ENCODE peak calls at places on chromosomes 4 and X, in four cellular contexts. B, V, F and T are unnamed samples.

GRCh38 chr4:106034205-106034604 is 138.9 kb downstream of the NPNT start:
- DNase-seq in B (no peak), V (no peak), F (no peak), T (peak; percentile 65)

GRCh38 chr4:173538148-173538902 is 8.3 kb upstream of the HAND2 start:
- DNase-seq in B (peak; percentile 54), V (no peak), F (peak; percentile 58), T (no peak)

GRCh38 chr4:137703225-137703624 is 170.9 kb upstream of the PCDH18 start:
- DNase-seq in B (peak; percentile 11), V (no peak), F (no peak), T (no peak)

GRCh38 chr4:88690355-88690754 is 7.3 kb downstream of the NAP1L5 start:
- DNase-seq in B (no peak), V (no peak), F (no peak), T (no peak)

GRCh38 chr4:33709247-33709646 is 2535.1 kb downstream of the ARAP2 start:
- DNase-seq in B (no peak), V (no peak), F (no peak), T (no peak)

GRCh38 chr4:72858328-72858727 is 211.2 kb downstream of the COX18 start:
- DNase-seq in B (no peak), V (no peak), F (no peak), T (no peak)

GRCh38 chrX:31287861-31288260 is 216.0 kb upstream of the FTHL17 start:
- DNase-seq in B (no peak), V (no peak), F (no peak), T (no peak)

GRCh38 chrX:7654316-7654715 is 188.7 kb upstream of the VCX start:
- DNase-seq in B (no peak), V (no peak), F (no peak), T (peak; percentile 9)

GRCh38 chrX:8349816-8350544 is 114.7 kb upstream of the VCX3B start:
- DNase-seq in B (no peak), V (no peak), F (no peak), T (no peak)

GRCh38 chrX:19332983-19333382 is 10.7 kb upstream of the PDHA1 start:
- DNase-seq in B (peak; percentile 26), V (no peak), F (peak; percentile 33), T (peak; percentile 77)

GRCh38 chr4:28402751-28403150 is 1542.1 kb downstream of the STIM2 start:
- DNase-seq in B (no peak), V (no peak), F (no peak), T (no peak)

GRCh38 chr4:24675723-24676122 is 91.4 kb upstream of the DHX15 start:
- DNase-seq in B (no peak), V (no peak), F (no peak), T (no peak)

GRCh38 chr4:1895489-1895888 is 24.3 kb downstream of the NSD2 start:
- DNase-seq in B (no peak), V (no peak), F (no peak), T (no peak)

GRCh38 chr4:47068986-47069385 is 37.6 kb downstream of the GABRB1 start:
- DNase-seq in B (no peak), V (no peak), F (no peak), T (no peak)

GRCh38 chr4:157763490-157763889 is 409.3 kb downstream of the GASK1B start:
- DNase-seq in B (no peak), V (no peak), F (no peak), T (no peak)

GRCh38 chr4:99847362-99847976 is 30.8 kb downstream of the DAPP1 start:
- DNase-seq in B (no peak), V (peak; percentile 29), F (no peak), T (no peak)

GRCh38 chr4:139666735-139667266 is 1.2 kb downstream of the MGST2 start:
- DNase-seq in B (peak; percentile 36), V (no peak), F (peak; percentile 30), T (peak; percentile 59)

GRCh38 chrX:148501121-148502066 is 977 bp downstream of the AFF2 start:
- DNase-seq in B (peak; percentile 1), V (no peak), F (peak; percentile 72), T (no peak)

GRCh38 chr4:41009411-41009810 is 204.9 kb downstream of the APBB2 start:
- DNase-seq in B (no peak), V (no peak), F (no peak), T (no peak)

GRCh38 chr4:38013461-38014366 is 53.5 kb downstream of the PTTG2 start:
- DNase-seq in B (peak; percentile 67), V (no peak), F (no peak), T (peak; percentile 74)
- H3K4me3 ChIP-seq in B (no peak overlapping the region), V (no peak overlapping the region), F (no peak overlapping the region), T (no peak overlapping the region)

GRCh38 chr4:48620861-48621260 is 130.8 kb downstream of the ZAR1 start:
- DNase-seq in B (no peak), V (no peak), F (no peak), T (no peak)

GRCh38 chr4:48623182-48623780 is 133.2 kb downstream of the ZAR1 start:
- DNase-seq in B (no peak), V (no peak), F (no peak), T (no peak)

DNA sequence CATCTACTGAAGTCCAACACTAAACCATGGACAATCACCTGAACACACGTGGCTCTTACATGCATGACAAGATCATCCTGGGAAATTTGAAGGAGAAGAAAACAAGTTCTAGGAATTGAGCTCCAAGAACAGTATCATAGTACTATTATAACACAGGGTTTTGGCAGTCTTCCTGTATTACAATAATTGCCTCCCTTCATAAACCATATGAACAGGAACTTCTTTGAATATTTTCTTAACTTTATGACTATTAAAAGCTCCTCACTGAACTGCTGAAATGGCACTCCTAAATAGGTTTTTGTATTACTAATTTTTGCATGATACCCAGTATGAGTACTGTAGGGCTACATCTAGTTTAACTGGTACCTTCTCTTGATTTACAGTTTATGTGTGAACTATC is 130.0 kb downstream of the ZAR1 start:
- DNase-seq in B (no peak), V (no peak), F (no peak), T (no peak)
- H3K27ac ChIP-seq in B (no peak overlapping the region), V (no peak overlapping the region), F (no peak overlapping the region), T (no peak overlapping the region)

DNA sequence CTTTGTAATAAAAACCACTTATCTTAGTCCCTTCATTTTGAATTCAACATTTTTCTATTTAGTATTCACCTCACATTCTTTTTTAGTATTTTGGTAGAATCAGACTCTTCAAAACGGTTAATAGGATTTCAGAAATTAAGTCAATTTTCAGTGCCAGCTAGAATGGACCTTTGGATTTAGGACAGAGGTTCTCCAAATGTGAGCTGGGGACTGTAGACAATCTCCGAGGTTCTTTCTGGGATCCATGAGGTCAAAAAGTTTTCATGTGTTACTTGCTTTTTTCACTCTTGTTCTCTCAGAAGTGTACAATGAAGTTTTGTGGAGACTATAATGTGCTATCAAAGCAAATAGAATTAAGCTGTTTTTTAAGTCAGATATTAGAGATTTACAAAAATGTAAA is 2.3 kb upstream of the UGDH start:
- DNase-seq in B (no peak), V (no peak), F (no peak), T (no peak)
- H3K4me3 ChIP-seq in B (no peak overlapping the region), V (no peak overlapping the region), F (peak overlapping the region; percentile 98), T (no peak overlapping the region)

GRCh38 chr4:5635826-5636196 is 72.5 kb downstream of the EVC2 start:
- DNase-seq in B (no peak), V (no peak), F (no peak), T (no peak)
- H3K27ac ChIP-seq in B (no peak overlapping the region), V (no peak overlapping the region), F (no peak overlapping the region), T (no peak overlapping the region)

GRCh38 chrX:11408111-11408405 is 114.8 kb downstream of the AMELX start:
- DNase-seq in B (no peak), V (no peak), F (no peak), T (no peak)

GRCh38 chrX:11407331-11408110 is 114.3 kb downstream of the AMELX start:
- DNase-seq in B (no peak), V (no peak), F (no peak), T (no peak)

GRCh38 chrX:11406109-11406755 is 113.0 kb downstream of the AMELX start:
- DNase-seq in B (no peak), V (no peak), F (no peak), T (peak; percentile 37)

GRCh38 chrX:11409957-11410356 is 116.7 kb downstream of the AMELX start:
- DNase-seq in B (no peak), V (no peak), F (no peak), T (no peak)

DNA sequence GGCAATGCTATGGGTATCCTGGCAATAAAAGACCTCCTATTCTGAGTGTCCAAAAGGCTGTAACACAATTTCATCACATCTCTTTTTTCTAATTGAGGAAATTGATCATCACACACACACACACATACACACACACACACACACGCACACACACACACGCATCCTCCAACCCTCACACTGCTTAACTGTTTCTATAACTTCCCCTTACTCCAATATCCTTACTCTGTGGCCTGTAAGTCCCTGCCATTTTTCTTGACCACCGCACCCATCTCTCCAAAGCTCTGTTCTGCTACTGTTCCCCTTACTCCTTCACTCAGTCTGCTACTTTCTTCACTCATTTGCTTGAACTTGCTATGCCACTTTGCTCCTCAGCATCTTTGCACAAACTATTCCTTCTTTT is 115.6 kb downstream of the AMELX start:
- DNase-seq in B (no peak), V (no peak), F (no peak), T (no peak)
- H3K4me3 ChIP-seq in B (no peak overlapping the region), V (no peak overlapping the region), F (no peak overlapping the region), T (no peak overlapping the region)

GRCh38 chrX:12958461-12958860 is 16.4 kb upstream of the TMSB4X start:
- DNase-seq in B (no peak), V (no peak), F (no peak), T (no peak)
- H3K27ac ChIP-seq in B (peak overlapping the region; percentile 92), V (peak overlapping the region; percentile 59), F (no peak overlapping the region), T (no peak overlapping the region)

GRCh38 chr4:111985386-111985890 is 159.8 kb upstream of the FAM241A start:
- DNase-seq in B (no peak), V (no peak), F (no peak), T (no peak)

GRCh38 chr4:111989817-111990216 is 155.4 kb upstream of the FAM241A start:
- DNase-seq in B (no peak), V (no peak), F (no peak), T (no peak)

GRCh38 chr4:111991163-111991562 is 154.1 kb upstream of the FAM241A start:
- DNase-seq in B (no peak), V (no peak), F (no peak), T (no peak)

GRCh38 chr4:111986125-111986524 is 159.1 kb upstream of the FAM241A start:
- DNase-seq in B (no peak), V (no peak), F (no peak), T (no peak)

DNA sequence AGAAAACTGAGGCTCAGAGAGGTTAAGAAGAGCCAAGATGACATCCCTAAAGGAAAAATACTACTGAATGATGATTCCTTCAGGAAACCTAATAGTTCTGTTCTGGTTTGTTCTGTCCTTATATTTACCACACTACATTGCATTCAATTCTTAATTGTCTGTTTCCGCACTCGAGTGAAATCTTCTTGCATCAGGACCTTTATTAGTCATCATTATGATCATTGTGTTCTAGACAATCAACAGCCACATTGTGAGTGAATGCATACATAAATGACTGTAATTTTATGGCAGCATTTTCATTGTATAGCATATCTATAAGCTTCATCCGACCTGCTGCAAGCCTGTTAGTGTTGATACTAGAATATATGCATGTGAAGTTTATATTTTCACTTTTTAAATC is 156.7 kb upstream of the FAM241A start:
- DNase-seq in B (no peak), V (no peak), F (no peak), T (no peak)
- H3K4me3 ChIP-seq in B (no peak overlapping the region), V (no peak overlapping the region), F (no peak overlapping the region), T (no peak overlapping the region)

DNA sequence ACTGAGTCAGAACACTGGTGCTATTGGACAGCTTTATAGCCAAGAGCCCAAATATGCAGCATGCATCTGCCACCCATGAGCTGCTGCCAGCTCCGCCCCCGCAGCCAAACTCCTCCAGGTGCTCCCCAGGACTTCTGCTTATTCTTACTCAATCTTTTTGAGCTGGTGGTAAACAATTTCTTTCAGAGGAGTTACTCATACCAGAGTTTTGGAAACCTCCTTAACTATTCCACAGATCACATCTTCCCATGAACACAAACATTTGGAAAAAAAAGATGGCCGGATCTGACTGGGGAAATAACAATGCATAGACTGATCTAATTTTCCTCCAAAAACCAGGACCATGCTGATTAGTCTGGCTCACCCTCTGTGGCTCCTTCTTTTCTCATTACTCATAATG is 399.9 kb downstream of the GPM6A start:
- DNase-seq in B (no peak), V (no peak), F (no peak), T (no peak)
- H3K27ac ChIP-seq in B (no peak overlapping the region), V (no peak overlapping the region), F (no peak overlapping the region), T (no peak overlapping the region)